ENCODE peak calls at places on chromosomes 13 and 19, in eight cellular contexts. Y, L, H, A, N, U, W and R are unnamed samples.

GRCh38 chr13:99871249-99871898 is 100.2 kb downstream of the ZIC5 start:
- DNase-seq in Y (no peak), L (no peak), H (no peak), A (no peak), N (no peak), U (no peak), W (no peak), R (no peak)

GRCh38 chr19:32336259-32337111 is 8.9 kb upstream of the ZNF507 start:
- DNase-seq in Y (no peak), L (no peak), H (no peak), A (no peak), N (no peak), U (no peak), W (no peak), R (peak)

GRCh38 chr19:53772943-53773342 is 51.2 kb downstream of the NLRP12 start:
- DNase-seq in Y (peak), L (no peak), H (peak), A (peak), N (peak), U (peak), W (no peak), R (peak)

GRCh38 chr19:3250675-3251074 is 26.2 kb downstream of the CELF5 start:
- DNase-seq in Y (peak), L (no peak), H (peak), A (peak), N (no peak), U (peak), W (no peak), R (no peak)

GRCh38 chr19:56321981-56322558 is 7.4 kb upstream of the ZSCAN5A start:
- DNase-seq in Y (no peak), L (no peak), H (no peak), A (no peak), N (no peak), U (no peak), W (no peak), R (no peak)

GRCh38 chr19:50835103-50835784 is 1.9 kb upstream of the KLK15 start:
- DNase-seq in Y (no peak), L (no peak), H (no peak), A (no peak), N (no peak), U (no peak), W (no peak), R (no peak)

GRCh38 chr13:94703721-94704314 is 8.5 kb downstream of the SOX21 start:
- DNase-seq in Y (no peak), L (no peak), H (no peak), A (no peak), N (no peak), U (no peak), W (no peak), R (no peak)

GRCh38 chr19:29259153-29259552 is 46.2 kb upstream of the UQCRFS1 start:
- DNase-seq in Y (no peak), L (no peak), H (no peak), A (no peak), N (no peak), U (no peak), W (no peak), R (no peak)

GRCh38 chr19:2719910-2720776 is 1.0 kb downstream of the DIRAS1 start:
- DNase-seq in Y (no peak), L (no peak), H (no peak), A (no peak), N (no peak), U (no peak), W (no peak), R (no peak)

GRCh38 chr19:8580710-8581281 is 3.6 kb upstream of the MYO1F start:
- DNase-seq in Y (peak), L (peak), H (peak), A (peak), N (peak), U (peak), W (peak), R (peak)

GRCh38 chr13:31998131-31998530 is 33.4 kb upstream of the FRY start:
- DNase-seq in Y (no peak), L (no peak), H (no peak), A (no peak), N (no peak), U (peak), W (no peak), R (no peak)

GRCh38 chr13:39601636-39602035 is 1.4 kb downstream of the LHFPL6 start:
- DNase-seq in Y (no peak), L (no peak), H (no peak), A (no peak), N (no peak), U (no peak), W (no peak), R (no peak)

GRCh38 chr19:3035542-3036118 is 6.5 kb upstream of the TLE2 start:
- DNase-seq in Y (peak), L (peak), H (peak), A (peak), N (peak), U (peak), W (peak), R (peak)

GRCh38 chr13:36344886-36345437 is 1.2 kb downstream of the SPART start:
- DNase-seq in Y (no peak), L (no peak), H (no peak), A (no peak), N (no peak), U (no peak), W (no peak), R (peak)

GRCh38 chr13:29594710-29595379 is 643 bp downstream of the SLC7A1 start:
- DNase-seq in Y (peak), L (peak), H (peak), A (peak), N (no peak), U (peak), W (peak), R (peak)

GRCh38 chr13:97648881-97649224 is 214.9 kb downstream of the RAP2A start:
- DNase-seq in Y (no peak), L (no peak), H (no peak), A (no peak), N (no peak), U (no peak), W (no peak), R (no peak)

GRCh38 chr13:39013462-39013861 is 22.8 kb upstream of the STOML3 start:
- DNase-seq in Y (no peak), L (no peak), H (no peak), A (no peak), N (no peak), U (no peak), W (no peak), R (no peak)

GRCh38 chr19:48635263-48635965 is 1.8 kb downstream of the DBP start:
- DNase-seq in Y (peak), L (peak), H (peak), A (peak), N (no peak), U (peak), W (peak), R (peak)

GRCh38 chr19:48152552-48152951 is 17.6 kb downstream of the LIG1 start:
- DNase-seq in Y (peak), L (peak), H (peak), A (peak), N (peak), U (peak), W (peak), R (peak)

GRCh38 chr19:12035220-12036172 is at the start of gene ZNF433:
- DNase-seq in Y (peak), L (peak), H (peak), A (peak), N (peak), U (peak), W (peak), R (peak)

GRCh38 chr13:70189981-70190380 is 81.7 kb upstream of the KLHL1 start:
- DNase-seq in Y (no peak), L (no peak), H (no peak), A (no peak), N (no peak), U (no peak), W (no peak), R (no peak)

GRCh38 chr13:76965759-76966421 is 17.6 kb downstream of the ACOD1 start:
- DNase-seq in Y (no peak), L (peak), H (peak), A (no peak), N (peak), U (no peak), W (peak), R (peak)

GRCh38 chr13:30607908-30608307 is 9.8 kb upstream of the USPL1 start:
- DNase-seq in Y (peak), L (no peak), H (no peak), A (peak), N (no peak), U (no peak), W (no peak), R (no peak)

GRCh38 chr13:110319774-110320509 is 12.9 kb downstream of the COL4A2 start:
- DNase-seq in Y (no peak), L (no peak), H (no peak), A (peak), N (no peak), U (peak), W (peak), R (no peak)

GRCh38 chr13:26971990-26972888 is 199.4 kb downstream of the USP12 start:
- DNase-seq in Y (peak), L (no peak), H (no peak), A (peak), N (no peak), U (peak), W (peak), R (no peak)

GRCh38 chr19:1362385-1363257 is 21.1 kb upstream of the NDUFS7 start:
- DNase-seq in Y (no peak), L (no peak), H (no peak), A (no peak), N (no peak), U (no peak), W (no peak), R (no peak)

GRCh38 chr13:42064966-42065365 is 16.5 kb downstream of the DGKH start:
- DNase-seq in Y (no peak), L (no peak), H (no peak), A (no peak), N (no peak), U (no peak), W (no peak), R (no peak)